ENCODE peak calls at places on chromosomes 12 and 14, in seven cellular contexts. L, H, M, O, W, I and A are unnamed samples.

GRCh38 chr12:109720152-109720855 is 6.7 kb downstream of the FAM222A start:
- DNase-seq in L (peak), H (no peak), M (peak), O (no peak), W (no peak), I (peak), A (no peak)

GRCh38 chr12:124392271-124392990 is 97.5 kb downstream of the RFLNA start:
- DNase-seq in L (no peak), H (no peak), M (no peak), O (no peak), W (no peak), I (no peak), A (no peak)

GRCh38 chr14:77722301-77722700 is 14.4 kb downstream of the SLIRP start:
- DNase-seq in L (no peak), H (no peak), M (no peak), O (no peak), W (no peak), I (no peak), A (no peak)

GRCh38 chr14:102088012-102088792 is 1.4 kb upstream of the HSP90AA1 start:
- DNase-seq in L (peak), H (no peak), M (peak), O (no peak), W (no peak), I (no peak), A (no peak)

GRCh38 chr12:123602651-123603195 is 824 bp downstream of the DDX55 start:
- DNase-seq in L (no peak), H (peak), M (no peak), O (no peak), W (no peak), I (no peak), A (no peak)

GRCh38 chr14:102902086-102902485 is 20.4 kb upstream of the AMN start:
- DNase-seq in L (no peak), H (no peak), M (no peak), O (no peak), W (no peak), I (no peak), A (no peak)

GRCh38 chr14:35213143-35213788 is 78.9 kb upstream of the PSMA6 start:
- DNase-seq in L (no peak), H (no peak), M (no peak), O (no peak), W (no peak), I (no peak), A (no peak)

GRCh38 chr12:104410326-104410725 is 46.4 kb upstream of the CHST11 start:
- DNase-seq in L (no peak), H (no peak), M (no peak), O (no peak), W (no peak), I (no peak), A (no peak)

GRCh38 chr12:109627633-109628032 is 54.0 kb downstream of the MVK start:
- DNase-seq in L (no peak), H (no peak), M (no peak), O (no peak), W (no peak), I (no peak), A (no peak)

GRCh38 chr12:92070864-92071445 is 74.7 kb downstream of the BTG1 start:
- DNase-seq in L (no peak), H (no peak), M (no peak), O (no peak), W (no peak), I (no peak), A (no peak)

GRCh38 chr14:89000007-89000942 is 175.8 kb downstream of the TTC8 start:
- DNase-seq in L (no peak), H (peak), M (no peak), O (no peak), W (no peak), I (no peak), A (no peak)

GRCh38 chr12:77049767-77050353 is 15.5 kb downstream of the E2F7 start:
- DNase-seq in L (no peak), H (peak), M (peak), O (no peak), W (peak), I (peak), A (peak)

GRCh38 chr12:47214771-47215170 is 135.0 kb upstream of the AMIGO2 start:
- DNase-seq in L (no peak), H (no peak), M (no peak), O (no peak), W (no peak), I (no peak), A (no peak)

GRCh38 chr12:107335802-107336570 is 242.6 kb upstream of the CRY1 start:
- DNase-seq in L (no peak), H (no peak), M (no peak), O (no peak), W (no peak), I (no peak), A (no peak)

GRCh38 chr14:88856786-88857366 is 32.4 kb downstream of the TTC8 start:
- DNase-seq in L (no peak), H (peak), M (no peak), O (no peak), W (no peak), I (no peak), A (no peak)

GRCh38 chr12:65821336-65821735 is 2.9 kb upstream of the HMGA2 start:
- DNase-seq in L (no peak), H (no peak), M (no peak), O (no peak), W (no peak), I (no peak), A (no peak)

GRCh38 chr12:20508362-20508761 is 140.0 kb downstream of the PDE3A start:
- DNase-seq in L (no peak), H (peak), M (no peak), O (no peak), W (no peak), I (no peak), A (no peak)

GRCh38 chr12:111393700-111394275 is 11.9 kb upstream of the SH2B3 start:
- DNase-seq in L (peak), H (no peak), M (no peak), O (no peak), W (no peak), I (no peak), A (no peak)

GRCh38 chr12:16359512-16360491 is 12.4 kb downstream of the MGST1 start:
- DNase-seq in L (peak), H (peak), M (peak), O (no peak), W (no peak), I (peak), A (no peak)

GRCh38 chr12:67413577-67413976 is 144.4 kb downstream of the CAND1 start:
- DNase-seq in L (no peak), H (peak), M (no peak), O (no peak), W (no peak), I (no peak), A (no peak)

GRCh38 chr14:22386924-22387775 is 201.9 kb downstream of the DAD1 start:
- DNase-seq in L (peak), H (peak), M (peak), O (no peak), W (peak), I (peak), A (peak)

GRCh38 chr12:49702009-49702408 is 5.2 kb downstream of the FMNL3 start:
- DNase-seq in L (no peak), H (no peak), M (no peak), O (no peak), W (no peak), I (no peak), A (no peak)

GRCh38 chr12:13002301-13003097 is 2.4 kb upstream of the HEBP1 start:
- DNase-seq in L (no peak), H (no peak), M (no peak), O (no peak), W (no peak), I (no peak), A (no peak)
- H3K4me3 ChIP-seq in L (peak), H (peak), M (peak), O (peak), W (no peak), I (no peak), A (no peak)

DNA sequence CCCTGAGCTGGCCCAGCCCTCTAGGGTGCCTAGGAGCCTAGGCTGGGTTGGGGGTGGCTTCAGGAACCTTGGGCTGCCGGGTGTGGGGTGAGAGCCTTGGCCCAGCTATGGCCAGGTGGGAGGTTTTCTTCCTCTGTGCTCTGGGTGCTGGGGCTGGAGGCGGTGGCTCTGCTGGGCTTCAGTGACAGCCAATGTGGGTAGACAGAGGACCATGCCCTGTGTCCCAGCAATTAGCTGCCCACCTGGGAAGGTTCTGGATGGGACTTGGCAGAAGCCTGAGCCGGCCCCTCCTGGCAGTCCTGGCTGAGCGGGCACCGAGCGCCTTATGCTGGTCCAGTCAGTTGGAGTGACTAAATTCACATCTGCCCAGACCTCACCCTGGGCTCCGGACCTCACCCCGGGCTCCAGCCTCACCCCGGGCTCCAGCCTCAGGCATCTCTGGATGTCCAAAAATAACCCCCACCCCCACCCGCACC is 46.8 kb downstream of the CYP46A1 start:
- DNase-seq in L (peak), H (no peak), M (peak), O (peak), W (no peak), I (no peak), A (no peak)
- H3K4me3 ChIP-seq in L (peak), H (no peak), M (peak), O (peak), W (no peak), I (peak), A (peak)

DNA sequence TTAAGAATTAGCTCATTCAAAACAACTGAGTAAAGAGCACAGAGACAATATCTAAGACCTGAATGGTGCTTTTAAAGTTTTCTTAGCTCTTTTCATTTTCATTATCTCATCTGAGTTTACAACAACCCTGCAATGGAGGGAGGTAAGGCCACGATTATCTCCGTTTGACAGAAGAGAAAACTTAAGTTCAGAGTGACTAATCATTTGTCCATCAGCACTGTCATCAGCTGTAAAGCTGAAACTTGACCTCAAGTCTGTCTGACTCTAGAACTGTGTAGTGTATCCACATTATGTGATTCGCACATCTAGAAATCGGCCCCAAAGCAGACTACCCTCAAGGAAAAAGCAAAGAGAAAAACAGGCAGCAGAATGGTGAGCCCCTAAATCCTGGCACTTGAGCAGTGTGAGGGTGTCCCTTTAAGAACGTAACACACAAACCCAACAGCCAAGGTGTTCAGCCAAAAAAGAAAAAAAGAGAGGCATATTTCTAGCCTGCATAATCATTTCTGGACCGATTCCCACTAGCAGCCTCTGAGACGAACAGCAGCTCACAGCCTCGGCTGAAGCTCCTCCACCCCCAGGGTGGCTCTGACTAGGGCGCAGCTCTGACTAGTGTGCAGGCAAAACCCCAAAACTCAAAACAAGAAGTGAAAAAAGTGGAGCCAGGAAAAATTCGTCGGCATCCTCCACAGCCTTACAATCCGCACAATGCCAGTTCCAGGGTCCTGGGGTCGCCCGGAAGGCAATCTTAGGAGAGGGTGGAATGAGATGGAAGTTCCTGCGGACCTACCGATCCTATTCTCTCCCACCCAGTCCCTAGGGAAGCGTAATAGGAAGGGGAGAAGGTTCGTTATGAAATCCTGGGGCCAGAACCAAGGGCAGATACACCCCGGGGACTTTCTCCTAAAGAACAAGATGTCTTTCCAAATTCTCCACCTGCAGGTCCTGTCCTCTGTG is 1.5 kb downstream of the STXBP6 start:
- DNase-seq in L (peak), H (peak), M (peak), O (no peak), W (no peak), I (no peak), A (no peak)
- H3K4me3 ChIP-seq in L (peak), H (peak), M (peak), O (peak), W (no peak), I (no peak), A (no peak)

DNA sequence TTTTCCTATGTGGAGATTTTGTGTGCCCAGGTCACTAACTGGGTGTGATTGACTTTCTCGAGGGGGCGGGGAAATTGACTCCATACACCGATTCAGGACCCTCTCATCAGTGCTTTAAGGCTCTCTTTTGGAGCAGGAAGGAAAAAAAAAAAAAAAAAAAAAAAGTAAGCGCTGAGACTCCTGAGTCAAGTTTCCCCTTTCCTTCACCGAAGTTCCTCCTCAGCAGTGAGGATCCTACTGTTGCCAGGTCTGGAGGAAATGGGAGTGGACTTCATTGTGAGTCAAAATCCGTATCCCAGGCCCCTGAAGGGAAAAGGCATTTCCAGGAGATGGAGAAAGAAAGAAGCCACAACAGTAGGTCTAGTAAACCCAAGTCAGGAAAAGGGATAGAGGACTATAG is 1.4 kb downstream of the PPFIBP1 start:
- DNase-seq in L (no peak), H (peak), M (peak), O (no peak), W (no peak), I (no peak), A (no peak)
- H3K4me3 ChIP-seq in L (peak), H (peak), M (peak), O (peak), W (peak), I (peak), A (peak)

GRCh38 chr14:99729991-99730875 is 46.1 kb downstream of the CYP46A1 start:
- DNase-seq in L (peak), H (peak), M (peak), O (peak), W (no peak), I (peak), A (no peak)
- H3K4me3 ChIP-seq in L (peak), H (peak), M (peak), O (peak), W (peak), I (peak), A (peak)

DNA sequence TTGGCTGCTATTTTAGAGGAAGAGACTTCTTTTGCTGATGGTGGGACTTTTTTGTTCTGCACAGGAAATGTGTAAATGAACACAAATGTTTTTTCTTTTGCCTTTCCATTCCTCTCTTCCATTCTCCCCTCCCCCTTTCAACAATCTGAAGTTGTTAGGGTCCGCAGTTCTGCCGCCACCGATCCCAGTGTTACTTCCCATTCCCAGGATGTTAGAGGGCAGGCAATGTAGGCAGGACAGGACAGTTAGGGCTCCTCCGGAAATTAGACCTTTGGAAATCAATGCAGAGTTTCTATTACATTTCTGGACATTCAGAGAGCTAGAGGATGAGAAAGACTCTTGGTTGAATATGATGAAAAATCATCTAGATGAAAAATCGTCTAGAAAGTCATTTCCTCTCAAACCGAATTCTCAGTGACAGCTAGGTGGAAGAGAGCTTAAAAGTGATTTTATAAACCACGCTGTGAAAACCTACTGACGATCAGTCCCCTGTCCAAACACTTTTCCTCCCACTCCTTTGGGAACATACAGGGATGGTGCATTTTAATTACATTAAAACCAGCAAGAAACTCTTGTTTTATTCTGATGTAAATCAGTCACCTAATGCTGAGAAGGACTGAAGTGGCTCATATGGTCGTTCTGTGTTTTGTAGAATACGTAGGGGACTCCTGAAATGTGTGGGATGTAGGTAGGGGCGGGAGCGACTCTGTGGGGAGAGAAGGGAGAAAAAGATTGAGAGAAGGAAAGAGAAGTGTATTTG is 17.9 kb downstream of the FOXG1 start:
- DNase-seq in L (no peak), H (no peak), M (no peak), O (no peak), W (no peak), I (no peak), A (no peak)
- H3K4me3 ChIP-seq in L (peak), H (peak), M (no peak), O (peak), W (no peak), I (no peak), A (peak)

GRCh38 chr12:26295001-26295400 is 99.6 kb downstream of the SSPN start:
- DNase-seq in L (no peak), H (no peak), M (no peak), O (no peak), W (no peak), I (no peak), A (no peak)

GRCh38 chr12:26304273-26304672 is 108.9 kb downstream of the SSPN start:
- DNase-seq in L (no peak), H (no peak), M (no peak), O (no peak), W (no peak), I (no peak), A (no peak)

GRCh38 chr12:26303418-26303817 is 108.0 kb downstream of the SSPN start:
- DNase-seq in L (no peak), H (no peak), M (no peak), O (no peak), W (no peak), I (no peak), A (no peak)

GRCh38 chr12:26297386-26298070 is 102.2 kb downstream of the SSPN start:
- DNase-seq in L (no peak), H (no peak), M (peak), O (no peak), W (no peak), I (no peak), A (no peak)

GRCh38 chr12:26298785-26299621 is 103.6 kb downstream of the SSPN start:
- DNase-seq in L (no peak), H (peak), M (peak), O (no peak), W (no peak), I (no peak), A (no peak)
- H3K4me3 ChIP-seq in L (peak), H (peak), M (no peak), O (peak), W (no peak), I (no peak), A (peak)

GRCh38 chr14:85535316-85535715 is 5.4 kb downstream of the FLRT2 start:
- DNase-seq in L (no peak), H (peak), M (no peak), O (no peak), W (no peak), I (no peak), A (no peak)

GRCh38 chr14:85537526-85537925 is 7.6 kb downstream of the FLRT2 start:
- DNase-seq in L (no peak), H (no peak), M (no peak), O (no peak), W (no peak), I (no peak), A (no peak)

GRCh38 chr14:85535916-85536834 is 6.2 kb downstream of the FLRT2 start:
- DNase-seq in L (no peak), H (peak), M (no peak), O (no peak), W (no peak), I (no peak), A (no peak)

GRCh38 chr14:85538636-85539035 is 8.7 kb downstream of the FLRT2 start:
- DNase-seq in L (no peak), H (no peak), M (no peak), O (no peak), W (no peak), I (no peak), A (no peak)

GRCh38 chr14:85536835-85537195 is 6.9 kb downstream of the FLRT2 start:
- DNase-seq in L (no peak), H (peak), M (no peak), O (no peak), W (no peak), I (no peak), A (no peak)
- H3K4me3 ChIP-seq in L (no peak), H (peak), M (no peak), O (no peak), W (no peak), I (no peak), A (peak)

GRCh38 chr12:12613334-12613733 is 1.7 kb downstream of the CREBL2 start:
- DNase-seq in L (no peak), H (no peak), M (no peak), O (no peak), W (no peak), I (no peak), A (no peak)
- H3K4me3 ChIP-seq in L (peak), H (peak), M (peak), O (peak), W (no peak), I (peak), A (peak)